ENCODE peak calls at places on chromosomes 16 and 17, in ten cellular contexts. I is brain microvascular endothelial cell, N is cardiac fibroblast, D is fibroblast of lung, X is fibroblast of mammary gland, L is lower leg skin, F is thoracic aorta, Z is left ventricle myocardium inferior, E is neural crest cell, Y is choroid plexus epithelial cell. O is an unnamed sample.

GRCh38 chr17:44467108-44467507 is 36.1 kb downstream of the GPATCH8 start:
- DNase-seq in I (no peak), N (peak; percentile 3), D (no peak), X (no peak), L (no peak), F (no peak), Z (no peak), E (no peak), Y (peak; percentile 22), O (no peak)

GRCh38 chr16:87472142-87472778 is 20.6 kb downstream of the ZCCHC14 start:
- DNase-seq in I (no peak), N (no peak), D (no peak), X (no peak), L (no peak), F (no peak), Z (no peak), E (no peak), Y (no peak), O (no peak)

GRCh38 chr16:88287219-88287618 is 95.5 kb upstream of the ZNF469 start:
- DNase-seq in I (no peak), N (no peak), D (peak; percentile 19), X (peak; percentile 36), L (no peak), F (no peak), Z (no peak), E (no peak), Y (no peak), O (peak; percentile 43)

GRCh38 chr16:53754938-53755910 is 51.3 kb downstream of the FTO start:
- DNase-seq in I (no peak), N (peak; percentile 69), D (peak; percentile 63), X (peak; percentile 83), L (no peak), F (no peak), Z (no peak), E (no peak), Y (peak; percentile 71), O (no peak)

GRCh38 chr17:75010683-75011406 is 1.6 kb upstream of the MRPL58 start:
- DNase-seq in I (no peak), N (peak; percentile 48), D (no peak), X (peak; percentile 69), L (no peak), F (no peak), Z (peak; percentile 54), E (no peak), Y (peak; percentile 65), O (peak; percentile 71)

GRCh38 chr16:50644730-50645129 is 36.4 kb downstream of the SNX20 start:
- DNase-seq in I (peak; percentile 6), N (peak; percentile 63), D (peak; percentile 34), X (no peak), L (no peak), F (no peak), Z (no peak), E (no peak), Y (peak; percentile 21), O (no peak)

GRCh38 chr17:15944720-15945492 is at the start of gene ADORA2B:
- DNase-seq in I (peak; percentile 60), N (peak; percentile 87), D (peak; percentile 75), X (peak; percentile 66), L (peak; percentile 90), F (no peak), Z (peak; percentile 58), E (peak; percentile 63), Y (peak; percentile 69), O (peak; percentile 82)

GRCh38 chr17:8123695-8124349 is at the start of gene HES7:
- DNase-seq in I (no peak), N (peak; percentile 26), D (peak; percentile 49), X (no peak), L (no peak), F (no peak), Z (no peak), E (peak; percentile 16), Y (no peak), O (peak; percentile 53)

GRCh38 chr16:88792078-88792550 is 7.1 kb upstream of the PIEZO1 start:
- DNase-seq in I (no peak), N (no peak), D (no peak), X (no peak), L (no peak), F (no peak), Z (no peak), E (no peak), Y (no peak), O (no peak)

GRCh38 chr16:57592591-57593003 is 35.8 kb upstream of the ADGRG1 start:
- DNase-seq in I (no peak), N (no peak), D (no peak), X (no peak), L (peak; percentile 87), F (no peak), Z (no peak), E (no peak), Y (no peak), O (no peak)
- TF ChIP-seq CTCF in I (no peak), N (no peak), D (no peak), X (no peak), L (no peak), F (no peak), Z (no peak), E (no peak), Y (no peak), O (no peak)

DNA sequence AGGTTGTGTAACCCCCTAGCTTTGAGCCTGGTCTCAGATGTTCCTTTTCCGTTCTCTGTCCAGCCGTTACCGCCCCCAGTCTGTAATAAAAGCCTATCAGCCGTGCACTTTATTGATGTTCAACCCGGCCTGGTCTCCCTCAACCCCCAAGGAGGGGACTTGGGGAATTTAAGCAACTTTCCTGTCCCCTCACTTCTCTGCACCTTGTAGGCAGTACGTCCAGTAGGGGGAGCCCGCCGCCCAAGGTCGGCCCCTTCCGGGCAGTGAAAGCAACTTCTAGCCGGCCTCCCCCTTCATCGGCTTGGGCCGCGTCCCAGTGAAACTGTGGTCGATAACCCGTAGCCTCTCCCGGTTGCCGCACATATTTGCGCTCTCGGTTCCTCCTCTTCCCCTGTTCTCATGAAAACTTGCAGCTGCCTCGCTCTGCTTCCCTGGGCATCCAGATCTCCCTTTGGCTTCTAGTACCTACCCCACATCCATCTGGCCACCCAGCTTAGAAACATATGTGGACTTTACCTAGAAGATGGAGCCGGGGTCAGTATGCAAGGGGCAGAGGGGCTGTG is 7.9 kb downstream of the PNPO start:
- DNase-seq in I (peak; percentile 70), N (peak; percentile 92), D (peak; percentile 83), X (peak; percentile 76), L (peak; percentile 97), F (peak; percentile 23), Z (peak; percentile 90), E (peak; percentile 97), Y (peak; percentile 88), O (peak; percentile 96)
- TF ChIP-seq CTCF in I (peak; percentile 94), N (peak; percentile 89), D (peak; percentile 87), X (peak; percentile 86), L (no peak), F (peak; percentile 82), Z (peak; percentile 95), E (peak; percentile 96), Y (peak; percentile 94), O (peak; percentile 86)

GRCh38 chr17:81339180-81339501 is 44.0 kb upstream of the SLC38A10 start:
- DNase-seq in I (no peak), N (no peak), D (no peak), X (no peak), L (no peak), F (no peak), Z (no peak), E (no peak), Y (no peak), O (peak; percentile 50)
- TF ChIP-seq CTCF in I (no peak), N (no peak), D (no peak), X (no peak), L (no peak), F (no peak), Z (no peak), E (no peak), Y (no peak), O (no peak)

DNA sequence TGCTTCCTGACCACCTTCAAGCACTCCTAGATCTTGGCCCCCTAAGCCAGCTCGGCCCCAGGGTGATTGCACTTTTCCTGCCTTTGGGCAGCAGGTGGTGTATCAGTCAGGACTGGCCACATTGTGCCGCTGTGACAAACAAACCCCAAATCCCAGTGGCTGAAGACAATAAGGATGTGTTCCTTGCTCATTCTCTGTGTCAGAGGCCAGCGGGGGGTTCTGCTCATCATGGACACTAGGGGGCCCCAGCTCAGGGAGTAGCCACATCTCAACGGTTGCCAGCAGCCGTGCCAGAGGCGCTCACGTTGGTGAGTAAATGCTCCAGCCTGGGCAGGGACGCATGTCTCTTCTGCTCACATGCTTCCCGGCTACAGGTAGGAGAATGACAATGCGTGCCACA is 60.4 kb downstream of the ZDHHC7 start:
- DNase-seq in I (no peak), N (no peak), D (no peak), X (no peak), L (no peak), F (no peak), Z (no peak), E (peak; percentile 31), Y (no peak), O (no peak)
- TF ChIP-seq CTCF in I (peak; percentile 61), N (peak; percentile 25), D (peak; percentile 27), X (peak; percentile 32), L (no peak), F (no peak), Z (no peak), E (peak; percentile 30), Y (peak; percentile 36), O (peak; percentile 32)